ENCODE peak calls at places on chromosome 11, in eight cellular contexts. Z, B, M, S, I, R, V and O are unnamed samples.

GRCh38 chr11:122104381-122104780 is 11.6 kb downstream of the BLID start:
- DNase-seq in Z (no peak), S (no peak), M (no peak), R (no peak), B (no peak), I (no peak), V (no peak), O (no peak)

GRCh38 chr11:66012946-66013761 is 1.3 kb downstream of the CST6 start:
- DNase-seq in S (no peak), B (no peak), M (peak), Z (no peak), I (no peak), V (no peak), R (no peak), O (no peak)

GRCh38 chr11:77497368-77497767 is 23.5 kb upstream of the PAK1 start:
- DNase-seq in I (no peak), Z (no peak), M (no peak), S (no peak), B (no peak), V (no peak), R (no peak), O (no peak)

GRCh38 chr11:108370315-108370714 is 97.0 kb downstream of the C11orf65 start:
- DNase-seq in M (no peak), B (no peak), R (no peak), S (no peak), Z (no peak), V (no peak), I (no peak), O (no peak)

GRCh38 chr11:5102246-5102645 is 32.9 kb downstream of the OR52E1 start:
- DNase-seq in V (no peak), R (no peak), B (no peak), S (no peak), M (no peak), Z (no peak), I (no peak), O (no peak)

GRCh38 chr11:122977455-122978302 is 4.0 kb downstream of the BSX start:
- DNase-seq in S (no peak), Z (no peak), B (no peak), M (no peak), I (peak), R (no peak), V (no peak), O (no peak)

GRCh38 chr11:111307472-111308108 is 9.2 kb downstream of the POU2AF3 start:
- DNase-seq in M (no peak), I (no peak), S (no peak), B (no peak), V (no peak), Z (no peak), R (no peak), O (no peak)

GRCh38 chr11:84671325-84672019 is 955.7 kb downstream of the DLG2 start:
- DNase-seq in I (no peak), R (no peak), M (no peak), B (no peak), Z (no peak), V (no peak), S (no peak), O (no peak)

GRCh38 chr11:2108675-2109481 is 30.3 kb downstream of the IGF2 start:
- DNase-seq in B (no peak), I (no peak), M (no peak), S (no peak), R (no peak), Z (no peak), V (no peak), O (no peak)

GRCh38 chr11:26079966-26080365 is 252.0 kb upstream of the ANO3 start:
- DNase-seq in R (no peak), B (no peak), I (no peak), M (no peak), Z (no peak), S (no peak), V (no peak), O (no peak)

GRCh38 chr11:125289419-125290088 is 125.0 kb downstream of the PKNOX2 start:
- DNase-seq in R (no peak), I (no peak), V (no peak), S (no peak), B (no peak), M (peak), Z (no peak), O (no peak)

GRCh38 chr11:92867913-92868619 is 101.4 kb upstream of the MTNR1B start:
- DNase-seq in M (no peak), S (no peak), Z (no peak), V (no peak), R (no peak), I (no peak), B (no peak), O (no peak)

GRCh38 chr11:94815705-94816344 is 47.7 kb downstream of the AMOTL1 start:
- DNase-seq in S (no peak), V (no peak), B (no peak), Z (no peak), R (no peak), I (no peak), M (no peak), O (no peak)

GRCh38 chr11:118057424-118058145 is 19.3 kb upstream of the TMPRSS4 start:
- DNase-seq in R (no peak), V (no peak), I (no peak), M (no peak), Z (no peak), B (no peak), S (no peak), O (no peak)

GRCh38 chr11:31997955-31998354 is 92.9 kb upstream of the RCN1 start:
- DNase-seq in Z (no peak), R (no peak), V (no peak), S (no peak), B (no peak), M (no peak), I (no peak), O (no peak)

GRCh38 chr11:30488304-30488998 is 97.7 kb downstream of the MPPED2 start:
- DNase-seq in I (no peak), M (no peak), R (no peak), B (no peak), Z (no peak), S (no peak), V (peak), O (no peak)

GRCh38 chr11:98955551-98955950 is 65.2 kb upstream of the CNTN5 start:
- DNase-seq in B (no peak), S (no peak), M (no peak), Z (no peak), V (no peak), I (no peak), R (no peak), O (no peak)

GRCh38 chr11:15229069-15229468 is 114.3 kb downstream of the INSC start:
- DNase-seq in V (no peak), B (no peak), S (no peak), R (no peak), I (no peak), M (no peak), Z (no peak), O (no peak)

GRCh38 chr11:24509114-24509513 is 12.3 kb downstream of the LUZP2 start:
- DNase-seq in Z (no peak), I (no peak), R (no peak), V (peak), S (no peak), B (no peak), M (no peak), O (no peak)

GRCh38 chr11:123885570-123885969 is at the start of gene TMEM225:
- DNase-seq in S (no peak), Z (no peak), M (no peak), V (no peak), B (no peak), I (no peak), R (no peak), O (no peak)

GRCh38 chr11:128187829-128188228 is 399.5 kb downstream of the ETS1 start:
- DNase-seq in S (no peak), B (no peak), Z (no peak), I (no peak), V (no peak), M (no peak), R (no peak), O (no peak)

GRCh38 chr11:29432719-29433325 is 584.0 kb downstream of the KCNA4 start:
- DNase-seq in M (no peak), Z (no peak), V (peak), S (no peak), B (no peak), R (peak), I (no peak), O (no peak)

GRCh38 chr11:105244157-105244820 is 104.7 kb upstream of the CARD18 start:
- DNase-seq in R (peak), Z (no peak), S (peak), V (peak), M (peak), B (no peak), I (no peak), O (no peak)

GRCh38 chr11:64934765-64935633 is 694 bp downstream of the GPHA2 start:
- DNase-seq in M (no peak), S (no peak), R (no peak), V (no peak), I (no peak), Z (no peak), B (no peak), O (no peak)

GRCh38 chr11:108967571-108967970 is 302.7 kb downstream of the DDX10 start:
- DNase-seq in M (peak), S (no peak), Z (no peak), V (no peak), I (no peak), B (peak), R (no peak), O (no peak)

GRCh38 chr11:62925308-62925707 is 4.1 kb upstream of the CHRM1 start:
- DNase-seq in V (no peak), I (peak), Z (no peak), M (peak), B (no peak), S (no peak), R (no peak), O (no peak)

GRCh38 chr11:2468363-2469240 is 23.8 kb downstream of the KCNQ1 start:
- DNase-seq in S (no peak), M (no peak), Z (no peak), I (no peak), V (no peak), B (no peak), R (no peak), O (no peak)

GRCh38 chr11:17544181-17544622 is at the start of gene USH1C:
- DNase-seq in V (no peak), R (peak), Z (peak), I (peak), S (no peak), B (peak), M (no peak), O (no peak)

GRCh38 chr11:606245-606644 is 9.5 kb downstream of the IRF7 start:
- DNase-seq in S (no peak), R (no peak), Z (no peak), M (no peak), I (no peak), V (peak), B (peak), O (no peak)

GRCh38 chr11:47186937-47187681 is 875 bp upstream of the PACSIN3 start:
- DNase-seq in Z (peak), R (no peak), I (peak), V (peak), S (no peak), B (peak), M (peak), O (peak)

GRCh38 chr11:106724293-106724892 is 293.9 kb downstream of the GUCY1A2 start:
- DNase-seq in M (no peak), Z (no peak), R (no peak), V (peak), S (no peak), I (no peak), B (no peak), O (no peak)

GRCh38 chr11:24386551-24387404 is 110.1 kb upstream of the LUZP2 start:
- DNase-seq in V (peak), Z (no peak), M (no peak), S (no peak), B (no peak), R (no peak), I (no peak), O (no peak)

GRCh38 chr11:128302425-128303186 is 284.8 kb downstream of the ETS1 start:
- DNase-seq in B (no peak), Z (peak), M (no peak), V (no peak), S (no peak), R (no peak), I (no peak), O (no peak)

GRCh38 chr11:12123177-12123576 is 12.8 kb downstream of the MICAL2 start:
- DNase-seq in R (no peak), I (no peak), Z (no peak), B (no peak), S (no peak), V (peak), M (no peak), O (no peak)

DNA sequence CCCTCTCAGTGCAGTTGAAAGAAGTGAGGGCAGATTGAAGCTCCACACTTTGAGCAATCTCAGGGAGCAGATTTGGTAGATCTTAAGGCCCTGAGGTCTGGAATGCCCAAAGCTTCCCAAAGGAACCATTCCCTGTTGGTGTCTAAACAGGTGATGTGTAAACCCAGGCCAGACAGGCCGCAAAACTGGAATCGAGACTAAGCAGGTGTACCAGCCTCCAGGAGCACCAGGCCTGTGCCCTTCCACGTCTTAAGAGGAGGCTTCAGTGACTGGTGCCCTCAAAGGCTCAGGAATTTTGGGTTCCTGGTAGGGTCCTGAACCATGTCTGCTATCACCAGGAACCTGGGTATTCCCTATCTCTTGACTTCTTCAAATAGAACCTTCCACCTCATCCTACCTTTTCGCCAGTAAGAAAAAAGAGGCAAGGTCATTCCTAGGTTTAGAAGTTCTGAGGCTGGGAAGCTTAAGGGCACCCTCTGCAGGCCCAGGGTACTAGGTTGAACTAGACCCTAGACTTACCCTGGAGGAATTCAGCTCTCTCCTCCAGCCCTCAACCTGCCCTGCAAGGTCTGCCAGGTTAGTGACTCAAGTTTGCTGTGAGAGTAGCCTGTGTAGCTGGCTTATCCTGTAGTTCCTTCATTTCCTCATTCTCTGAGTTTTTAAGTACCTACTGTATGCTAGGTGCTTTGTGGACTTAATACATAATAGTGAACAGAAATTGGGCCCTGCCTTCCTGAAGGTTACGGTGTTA is 100.0 kb upstream of the NNMT start:
- DNase-seq in V (peak), S (no peak), R (no peak), M (peak), I (no peak), Z (no peak), B (no peak), O (no peak)
- TF ChIP-seq CTCF in V (no peak), S (peak), R (no peak), M (no peak), I (no peak), Z (no peak), B (no peak), O (no peak)

GRCh38 chr11:68854273-68854958 is 12.7 kb upstream of the CPT1A start:
- DNase-seq in V (no peak), B (no peak), M (no peak), S (no peak), Z (no peak), R (no peak), I (no peak), O (no peak)

GRCh38 chr11:68859123-68859522 is 17.4 kb upstream of the CPT1A start:
- DNase-seq in R (no peak), Z (no peak), M (no peak), V (no peak), I (no peak), B (no peak), S (no peak), O (no peak)

GRCh38 chr11:68852628-68853027 is 10.9 kb upstream of the CPT1A start:
- DNase-seq in I (no peak), R (no peak), V (no peak), B (no peak), S (no peak), M (no peak), Z (no peak), O (no peak)

GRCh38 chr11:68857037-68857586 is 15.4 kb upstream of the CPT1A start:
- DNase-seq in R (no peak), Z (no peak), S (no peak), M (no peak), I (no peak), V (no peak), B (no peak), O (no peak)

GRCh38 chr11:68855205-68855978 is 13.7 kb upstream of the CPT1A start:
- DNase-seq in Z (peak), V (peak), I (peak), B (peak), R (no peak), M (no peak), S (no peak), O (peak)
- TF ChIP-seq CTCF in Z (no peak), V (peak), I (no peak), B (no peak), R (no peak), M (no peak), S (no peak), O (peak)

DNA sequence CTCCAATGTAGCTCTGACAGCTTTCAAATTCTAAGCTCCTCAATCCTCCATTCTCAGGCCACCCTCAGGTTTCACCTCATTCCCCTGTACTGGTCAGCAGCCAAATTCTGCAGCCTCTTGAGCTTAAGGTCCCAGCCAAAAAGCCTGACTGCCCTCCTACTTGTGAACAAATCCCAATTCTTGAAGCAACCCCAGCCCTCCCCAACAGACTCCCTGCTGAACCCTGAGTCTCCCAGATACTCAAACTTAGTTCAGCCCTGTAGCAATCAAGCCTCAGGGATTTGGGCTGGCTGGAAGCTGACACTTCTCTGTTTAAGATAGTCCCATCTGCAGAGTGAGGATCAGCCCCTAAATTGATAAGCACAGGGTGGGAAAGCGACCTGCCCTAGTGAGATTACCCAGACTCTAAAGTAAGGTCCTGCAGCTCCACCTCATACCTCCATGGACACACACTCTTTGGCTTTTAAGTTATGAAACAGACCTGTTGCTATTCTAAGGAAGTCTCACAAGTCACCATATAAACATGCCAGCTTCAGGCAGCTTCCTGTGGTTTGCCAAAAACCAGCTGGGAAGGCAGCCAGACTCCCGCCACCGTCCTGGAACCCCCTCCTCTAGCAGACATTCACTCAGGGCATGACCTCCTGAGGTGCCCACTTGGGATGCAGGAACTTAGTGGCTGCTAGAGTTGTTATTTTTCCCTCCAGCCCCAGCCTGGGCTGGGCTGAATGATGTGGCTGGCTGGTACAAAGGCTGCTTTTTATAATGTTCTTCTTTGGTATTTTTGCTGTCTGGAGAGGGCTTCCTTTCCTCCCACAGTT is 82.5 kb upstream of the PICALM start:
- DNase-seq in R (no peak), I (no peak), V (no peak), S (peak), Z (no peak), M (peak), B (peak), O (no peak)
- TF ChIP-seq CTCF in R (no peak), I (no peak), V (no peak), S (no peak), Z (no peak), M (no peak), B (no peak), O (no peak)

GRCh38 chr11:67286621-67287333 is 2.3 kb upstream of the ANKRD13D start:
- DNase-seq in Z (no peak), V (no peak), S (no peak), I (no peak), M (no peak), R (no peak), B (peak), O (no peak)
- TF ChIP-seq CTCF in Z (no peak), V (no peak), S (peak), I (no peak), M (no peak), R (no peak), B (no peak), O (no peak)

GRCh38 chr11:101993172-101993571 is 54.1 kb upstream of the CFAP300 start:
- DNase-seq in Z (no peak), S (no peak), M (no peak), V (no peak), B (no peak), R (no peak), I (no peak), O (no peak)

DNA sequence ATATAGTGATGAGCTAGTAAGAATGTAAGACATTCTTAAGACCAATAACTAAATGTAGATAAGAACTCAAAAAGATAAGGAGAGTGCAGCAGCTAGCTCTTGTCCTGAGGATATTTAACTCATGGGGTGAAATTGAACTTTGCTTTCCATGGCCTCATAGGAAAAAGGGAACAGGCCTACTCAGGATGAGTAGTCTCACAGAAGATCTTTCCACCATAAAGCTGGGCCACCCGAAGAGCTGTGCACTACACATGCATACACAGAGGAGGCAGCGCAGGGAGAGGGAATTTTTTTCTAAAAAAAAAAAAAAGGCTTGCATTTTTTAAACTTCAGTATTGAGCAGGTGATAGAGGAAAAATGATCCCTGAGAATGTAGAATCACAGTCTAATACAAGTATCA is 59.9 kb upstream of the CFAP300 start:
- DNase-seq in B (no peak), M (no peak), S (no peak), I (no peak), R (no peak), V (no peak), Z (no peak), O (no peak)
- TF ChIP-seq CTCF in B (no peak), M (no peak), S (peak), I (no peak), R (no peak), V (no peak), Z (no peak), O (peak)

GRCh38 chr11:72348250-72348649 is 86.1 kb downstream of the CLPB start:
- DNase-seq in V (no peak), Z (no peak), I (no peak), R (no peak), M (no peak), S (no peak), B (no peak), O (no peak)
- TF ChIP-seq CTCF in V (no peak), Z (no peak), I (no peak), R (no peak), M (no peak), S (peak), B (no peak), O (peak)

GRCh38 chr11:131889760-131890620 is 519.6 kb downstream of the NTM start:
- DNase-seq in B (no peak), Z (no peak), R (no peak), M (no peak), V (no peak), I (no peak), S (no peak), O (no peak)
- TF ChIP-seq CTCF in B (no peak), Z (no peak), R (no peak), M (no peak), V (no peak), I (no peak), S (no peak), O (peak)